ENCODE peak calls at places on chromosomes 3 and 15, in six cellular contexts. C is mesendoderm, O is IMR-90, R is H9, P is mesenchymal stem cell, Z is H1. H is an unnamed sample.

GRCh38 chr3:30578479-30578878 is 27.9 kb upstream of the TGFBR2 start:
- DNase-seq in C (no peak), P (peak), O (peak), Z (no peak), R (no peak), H (no peak)

GRCh38 chr15:88618686-88619085 is 2.5 kb upstream of the AEN start:
- DNase-seq in P (no peak), R (peak), C (no peak), Z (no peak), O (no peak), H (no peak)

GRCh38 chr3:139827833-139828232 is 107.2 kb upstream of the CLSTN2 start:
- DNase-seq in R (no peak), C (no peak), O (no peak), Z (no peak), P (no peak), H (no peak)

GRCh38 chr15:61133361-61133760 is 95.7 kb downstream of the RORA start:
- DNase-seq in R (no peak), C (no peak), Z (no peak), O (no peak), P (no peak), H (no peak)

GRCh38 chr3:134357914-134358811 is 16.1 kb downstream of the AMOTL2 start:
- DNase-seq in O (peak), P (peak), Z (no peak), R (peak), C (peak), H (peak)

GRCh38 chr3:179771797-179772196 is 119.0 kb downstream of the USP13 start:
- DNase-seq in P (no peak), C (peak), Z (no peak), O (no peak), R (no peak), H (no peak)

GRCh38 chr15:66713843-66714508 is 11.9 kb downstream of the SMAD6 start:
- DNase-seq in C (no peak), O (no peak), Z (no peak), P (no peak), R (no peak), H (no peak)

GRCh38 chr15:99446565-99447496 is 119.0 kb upstream of the MEF2A start:
- DNase-seq in R (peak), P (no peak), O (no peak), C (no peak), Z (peak), H (no peak)

GRCh38 chr3:186603159-186603558 is 9.7 kb upstream of the AHSG start:
- DNase-seq in R (no peak), C (no peak), Z (no peak), O (no peak), P (no peak), H (no peak)

GRCh38 chr3:122754867-122755835 is 38.5 kb downstream of the HSPBAP1 start:
- DNase-seq in R (peak), C (peak), O (peak), P (peak), Z (no peak), H (peak)

GRCh38 chr3:150784747-150785125 is 21.8 kb upstream of the SIAH2 start:
- DNase-seq in C (no peak), R (no peak), Z (no peak), P (no peak), O (no peak), H (no peak)

GRCh38 chr15:40337597-40337996 is 3.1 kb downstream of the CCDC9B start:
- DNase-seq in O (no peak), P (no peak), R (peak), C (no peak), Z (no peak), H (no peak)

GRCh38 chr3:32423956-32424558 is 32.4 kb downstream of the CMTM7 start:
- DNase-seq in C (no peak), P (no peak), R (no peak), O (no peak), Z (peak), H (no peak)

GRCh38 chr3:108404409-108404808 is 106.0 kb downstream of the MYH15 start:
- DNase-seq in P (peak), C (peak), Z (no peak), R (no peak), O (peak), H (no peak)

GRCh38 chr15:63765338-63765737 is 68.4 kb downstream of the HERC1 start:
- DNase-seq in O (no peak), Z (no peak), R (no peak), C (peak), P (no peak), H (no peak)

GRCh38 chr3:196254376-196255283 is 32.9 kb downstream of the PCYT1A start:
- DNase-seq in R (no peak), O (no peak), C (no peak), Z (no peak), P (no peak), H (no peak)

GRCh38 chr3:110414851-110415250 is 656.8 kb upstream of the NECTIN3 start:
- DNase-seq in C (no peak), R (no peak), P (peak), Z (no peak), O (peak), H (no peak)

GRCh38 chr15:89364341-89364740 is 29.7 kb upstream of the POLG start:
- DNase-seq in P (no peak), O (no peak), R (no peak), Z (no peak), C (no peak), H (no peak)

GRCh38 chr15:62524848-62525247 is 359.8 kb upstream of the C2CD4B start:
- DNase-seq in Z (no peak), R (no peak), C (no peak), P (peak), O (peak), H (no peak)

GRCh38 chr15:68786753-68787152 is 33.9 kb downstream of the ANP32A start:
- DNase-seq in C (no peak), P (no peak), O (no peak), R (no peak), Z (no peak), H (no peak)

GRCh38 chr3:15280853-15281532 is 51.4 kb downstream of the SH3BP5 start:
- DNase-seq in Z (no peak), O (no peak), P (no peak), R (no peak), C (no peak), H (no peak)

GRCh38 chr3:53247619-53248018 is 8.2 kb downstream of the TKT start:
- DNase-seq in R (no peak), P (no peak), C (no peak), O (no peak), Z (no peak), H (no peak)

GRCh38 chr3:149765762-149766334 is 13.6 kb upstream of the COMMD2 start:
- DNase-seq in C (peak), P (peak), R (no peak), Z (no peak), O (peak), H (peak)

GRCh38 chr15:65914981-65915925 is 46.0 kb downstream of the RAB11A start:
- DNase-seq in R (no peak), Z (no peak), P (no peak), O (no peak), C (no peak), H (no peak)

GRCh38 chr3:11568503-11569155 is 75.1 kb downstream of the VGLL4 start:
- DNase-seq in P (peak), R (no peak), C (no peak), Z (no peak), O (peak), H (no peak)

GRCh38 chr15:101676965-101677364 is 24.8 kb upstream of the TM2D3 start:
- DNase-seq in C (no peak), R (no peak), O (peak), Z (no peak), P (peak), H (no peak)

GRCh38 chr15:62845239-62846126 is 197.1 kb upstream of the TPM1 start:
- DNase-seq in O (peak), R (no peak), Z (no peak), P (peak), C (peak), H (no peak)

GRCh38 chr3:48592519-48593087 is 2.5 kb downstream of the COL7A1 start:
- DNase-seq in O (peak), C (no peak), R (no peak), P (peak), Z (no peak), H (no peak)

GRCh38 chr3:15629860-15630597 is 28.5 kb downstream of the BTD start:
- DNase-seq in P (peak), O (peak), R (peak), Z (no peak), C (peak), H (peak)

GRCh38 chr15:78317145-78317836 is 17.9 kb upstream of the SKIC8 start:
- DNase-seq in O (no peak), C (no peak), P (peak), Z (no peak), R (no peak), H (no peak)

GRCh38 chr15:51580385-51580784 is 42.2 kb downstream of the DMXL2 start:
- DNase-seq in Z (no peak), R (no peak), C (no peak), P (no peak), O (no peak), H (no peak)

GRCh38 chr3:28912120-28912885 is 368.6 kb upstream of the RBMS3 start:
- DNase-seq in C (no peak), R (no peak), P (peak), Z (no peak), O (peak), H (no peak)

GRCh38 chr15:25670025-25670554 is 193.0 kb downstream of the ATP10A start:
- DNase-seq in Z (peak), R (peak), P (peak), O (peak), C (peak), H (peak)

GRCh38 chr3:104429727-104430126 is 937.0 kb upstream of the ALCAM start:
- DNase-seq in C (no peak), P (no peak), Z (no peak), R (no peak), O (no peak), H (no peak)

GRCh38 chr3:141383555-141384129 is 15.3 kb downstream of the ZBTB38 start:
- DNase-seq in O (peak), R (no peak), Z (no peak), C (no peak), P (peak), H (no peak)

GRCh38 chr3:196774845-196775422 is 35.3 kb downstream of the PAK2 start:
- DNase-seq in P (no peak), R (no peak), C (no peak), Z (no peak), O (peak), H (no peak)

GRCh38 chr3:164417955-164418354 is 660.3 kb downstream of the SI start:
- DNase-seq in Z (no peak), R (no peak), O (no peak), P (peak), C (no peak), H (no peak)

GRCh38 chr3:105538483-105538882 is 171.8 kb downstream of the ALCAM start:
- DNase-seq in P (peak), R (no peak), O (no peak), C (no peak), Z (no peak), H (no peak)

GRCh38 chr3:77038928-77039605 is 832 bp upstream of the ROBO2 start:
- DNase-seq in Z (peak), C (peak), P (peak), O (peak), R (peak), H (peak)

GRCh38 chr3:77039606-77040553 is at the start of gene ROBO2:
- DNase-seq in R (peak), C (peak), P (peak), O (peak), Z (peak), H (peak)

GRCh38 chr3:77042892-77043291 is 3.0 kb downstream of the ROBO2 start:
- DNase-seq in C (peak), Z (no peak), P (no peak), O (no peak), R (no peak), H (no peak)

GRCh38 chr3:77041756-77042155 is 1.9 kb downstream of the ROBO2 start:
- DNase-seq in O (no peak), C (no peak), Z (no peak), P (no peak), R (no peak), H (no peak)

DNA sequence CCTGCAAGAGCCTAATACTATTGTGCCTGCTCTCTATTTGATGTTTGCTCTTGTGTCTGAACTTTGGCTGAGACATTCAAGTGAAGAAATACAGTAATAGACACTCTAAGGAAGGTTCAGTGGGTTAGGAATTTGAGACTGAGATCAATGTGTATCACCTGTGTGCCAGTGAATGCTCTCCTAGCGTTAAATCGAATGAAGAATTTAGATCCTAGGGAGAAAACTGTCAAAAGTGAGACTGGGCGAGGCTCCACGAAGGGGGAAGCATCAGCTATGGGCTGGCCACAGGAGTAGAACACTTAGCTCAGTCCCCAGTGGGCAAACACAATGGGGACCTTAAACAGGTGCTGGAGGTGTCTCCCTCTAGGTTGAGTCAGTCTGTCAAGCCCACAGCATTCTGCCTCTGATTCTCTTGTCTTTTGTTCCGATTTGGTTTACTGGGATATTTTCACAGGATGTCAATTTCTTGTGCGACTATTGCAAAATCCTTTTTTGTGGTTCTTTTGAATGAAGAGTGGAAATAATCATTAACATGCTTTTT is 1.3 kb downstream of the ROBO2 start:
- DNase-seq in R (no peak), C (no peak), P (no peak), Z (no peak), O (no peak), H (no peak)
- H2BK120ac ChIP-seq in R (no peak), C (no peak), P (no peak), Z (no peak), O (no peak), H (no peak)

DNA sequence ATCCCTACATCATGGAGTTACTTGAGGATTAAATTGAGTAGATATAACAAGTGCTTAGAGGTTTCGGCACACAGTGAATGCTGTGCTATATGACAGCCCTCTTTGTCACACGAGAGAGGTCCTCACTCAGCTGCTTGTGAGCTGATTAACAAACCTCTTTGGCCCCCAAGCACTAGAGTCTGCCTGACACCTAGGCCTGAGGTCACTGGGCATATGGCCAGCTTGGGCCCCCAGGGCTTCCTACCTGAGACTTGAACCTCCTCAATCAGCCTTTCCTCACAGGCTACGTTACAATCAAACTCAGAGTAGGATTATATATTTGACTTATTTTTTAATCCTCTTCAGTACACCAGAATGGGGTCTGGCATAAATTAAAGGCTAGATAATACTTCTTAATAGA is 88.8 kb downstream of the WDR72 start:
- DNase-seq in O (no peak), R (no peak), Z (no peak), P (no peak), C (no peak), H (no peak)
- H3K9ac ChIP-seq in O (no peak), R (no peak), Z (no peak), P (no peak), C (no peak), H (no peak)

DNA sequence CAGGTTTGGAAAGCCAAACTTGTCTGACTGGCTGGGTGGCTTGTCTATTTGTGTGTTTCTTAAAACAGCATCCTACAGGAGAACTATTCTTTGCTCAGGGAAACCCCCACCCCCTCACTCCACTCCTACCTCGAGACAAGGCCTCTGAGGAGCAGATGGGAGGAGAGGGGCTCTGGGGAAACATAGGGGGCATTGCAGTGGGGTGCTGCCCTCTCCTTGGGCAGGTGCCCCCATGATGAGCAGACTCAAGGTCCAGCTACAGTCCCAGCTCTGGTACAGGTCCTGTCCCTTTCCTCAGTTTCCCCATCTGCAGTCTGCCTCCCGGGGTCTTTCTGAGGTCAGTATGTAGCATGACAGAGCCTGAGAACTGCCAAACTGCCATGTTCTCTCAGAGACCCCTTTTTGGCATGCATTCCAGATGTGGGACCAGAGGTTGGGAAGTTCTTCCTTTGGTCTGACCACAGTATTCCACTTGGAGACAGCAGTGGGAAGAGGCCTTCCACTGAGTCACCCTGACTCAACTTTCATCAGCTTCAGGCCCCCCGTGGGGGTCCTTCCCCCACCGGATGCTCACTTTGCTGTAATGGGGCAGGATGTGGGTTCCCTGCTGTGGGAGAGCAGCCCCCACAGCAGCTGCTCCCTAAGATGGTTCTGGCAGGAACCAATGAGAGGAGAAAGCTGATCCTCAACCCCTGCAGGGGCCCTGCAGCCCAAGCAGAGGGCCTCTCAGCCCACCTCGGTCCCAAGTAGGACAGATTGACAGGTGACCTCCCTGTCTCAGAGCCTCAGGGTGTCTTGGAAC is 32.3 kb upstream of the CYP11A1 start:
- DNase-seq in Z (no peak), R (no peak), O (peak), C (no peak), P (peak), H (no peak)
- H2BK120ac ChIP-seq in Z (no peak), R (no peak), O (peak), C (no peak), P (no peak), H (no peak)

DNA sequence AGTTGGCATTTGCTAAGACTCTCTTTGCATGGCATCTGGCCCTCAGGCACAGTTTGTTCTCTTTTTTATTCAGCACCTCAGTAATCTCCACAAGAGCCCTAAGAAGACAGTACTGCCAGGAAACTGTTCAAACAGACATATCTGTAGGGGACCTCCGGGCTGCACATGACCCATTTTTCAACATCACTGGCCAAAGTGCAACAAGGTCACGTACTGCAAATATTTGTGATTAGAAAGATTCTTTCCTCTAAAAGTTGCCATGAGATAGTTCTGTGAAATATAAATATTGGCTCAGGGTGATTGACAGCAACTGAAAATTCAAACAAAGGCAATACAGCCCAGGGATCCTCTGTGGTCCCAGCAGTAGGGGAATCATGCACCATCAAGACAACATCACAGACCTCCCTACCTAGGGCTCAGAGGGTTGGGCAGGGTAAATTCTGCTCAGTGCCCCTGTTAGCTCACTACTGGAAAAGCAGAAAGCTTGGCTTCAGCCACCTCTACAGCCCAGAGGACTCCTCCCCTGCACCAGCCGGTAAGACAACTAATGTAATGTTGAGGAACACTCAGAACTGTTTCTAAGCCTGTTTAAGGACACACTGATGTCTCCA is 117.5 kb upstream of the LPP start:
- DNase-seq in O (no peak), C (no peak), P (no peak), Z (no peak), R (no peak), H (no peak)
- H3K9ac ChIP-seq in O (no peak), C (no peak), P (no peak), Z (no peak), R (no peak), H (no peak)

DNA sequence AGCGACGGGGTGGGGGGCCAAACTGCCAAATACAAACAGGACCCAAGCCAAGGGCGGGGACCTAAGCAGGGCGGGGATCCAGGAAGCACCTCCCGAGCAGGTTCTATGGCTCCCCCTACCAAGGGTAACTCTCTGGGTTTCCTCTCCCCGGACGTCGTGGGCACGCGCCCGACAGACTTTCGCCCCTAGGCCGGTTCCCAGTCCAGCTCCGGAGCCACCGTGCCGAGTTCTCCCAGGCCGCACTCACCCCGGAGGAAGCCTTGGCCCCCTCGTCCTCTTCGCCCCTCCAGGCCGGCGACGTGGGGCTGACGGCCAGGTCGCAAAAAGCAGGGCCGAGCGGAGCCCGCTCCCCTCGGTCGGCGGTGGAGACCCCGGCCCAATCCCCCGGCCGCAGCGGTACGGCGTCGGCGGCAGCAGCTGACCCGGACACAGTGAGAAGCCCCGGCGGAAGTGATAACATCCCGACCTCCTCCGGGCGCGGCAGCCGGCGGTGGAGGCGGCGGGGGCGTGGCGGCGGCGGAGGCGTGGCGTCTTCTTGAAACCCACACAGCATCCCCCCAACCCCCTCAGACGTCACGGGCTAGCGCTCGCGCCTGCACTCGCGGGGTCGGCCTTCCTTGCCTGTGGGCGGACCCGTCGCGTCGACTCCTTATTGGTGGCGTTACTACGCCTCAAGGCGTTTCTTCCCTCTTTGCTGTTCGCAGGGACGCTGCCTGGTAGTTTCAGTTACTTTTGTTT is at the start of gene BNIP2:
- DNase-seq in P (peak), O (peak), R (peak), C (peak), Z (peak), H (peak)
- H2BK120ac ChIP-seq in P (peak), O (peak), R (peak), C (no peak), Z (no peak), H (no peak)

H was measured in neuronal stem cell.